ENCODE peak calls at places on chromosomes 16 and 17, in nine cellular contexts. Q is nucleus accumbens; A is stimulated activated CD4-positive, alpha-beta T cell treated with anti-CD3 and anti-CD28 coated beads, Interleukin-12 subunit alpha, Interleukin-12 subunit beta, amount 100 ng/mL, for 4 hours; Y is germinal center; G is cardiac muscle cell; J is T-cell; X is A549; E is CD4-positive, alpha-beta T cell; I is BE2C. K is an unnamed sample.

GRCh38 chr17:8476741-8477140 is 41.1 kb downstream of the NDEL1 start:
- DNase-seq in E (no peak), Q (no peak), Y (no peak), I (no peak), J (no peak), A (no peak), G (no peak), X (no peak), K (no peak)

GRCh38 chr16:57053206-57053605 is 39.2 kb upstream of the CPNE2 start:
- DNase-seq in Y (no peak), J (no peak), A (no peak), Q (no peak), E (no peak), X (no peak), G (no peak), I (no peak), K (no peak)

GRCh38 chr16:29991571-29991904 is 3.9 kb downstream of the HIRIP3 start:
- DNase-seq in X (no peak), J (no peak), Y (no peak), A (no peak), Q (no peak), G (no peak), I (no peak), E (no peak), K (no peak)

GRCh38 chr17:55466671-55467070 is 44.6 kb downstream of the SMIM36 start:
- DNase-seq in G (no peak), Q (no peak), Y (peak), E (no peak), A (no peak), J (no peak), I (no peak), X (no peak), K (peak)

GRCh38 chr17:75345514-75346167 is 56.4 kb upstream of the SLC25A19 start:
- DNase-seq in I (no peak), A (no peak), E (no peak), G (no peak), Q (peak), Y (peak), J (peak), X (no peak), K (no peak)

GRCh38 chr17:2955931-2956582 is 107.3 kb downstream of the OR1D5 start:
- DNase-seq in Y (no peak), G (no peak), Q (no peak), E (no peak), X (no peak), A (no peak), J (no peak), I (peak), K (no peak)

GRCh38 chr16:52545157-52545543 is 1.8 kb downstream of the TOX3 start:
- DNase-seq in E (no peak), J (no peak), I (no peak), G (no peak), A (no peak), Q (no peak), Y (no peak), X (no peak), K (no peak)

GRCh38 chr17:8681175-8681949 is 50.8 kb upstream of the MYH10 start:
- DNase-seq in A (no peak), J (no peak), E (no peak), X (no peak), Y (no peak), I (peak), G (peak), Q (no peak), K (no peak)

GRCh38 chr17:50587571-50587970 is 27.1 kb downstream of the CACNA1G start:
- DNase-seq in Y (no peak), Q (no peak), G (no peak), A (no peak), I (no peak), E (no peak), J (no peak), X (no peak), K (no peak)

GRCh38 chr16:13920510-13920818 is 510 bp downstream of the ERCC4 start:
- DNase-seq in E (no peak), A (no peak), J (no peak), X (no peak), Y (no peak), G (no peak), Q (no peak), I (no peak), K (no peak)

GRCh38 chr16:79476580-79476979 is 124.0 kb downstream of the MAF start:
- DNase-seq in X (no peak), J (no peak), Y (no peak), G (no peak), A (no peak), I (no peak), E (no peak), Q (no peak), K (no peak)

GRCh38 chr16:181668-182021 is 1.4 kb downstream of the HBQ1 start:
- DNase-seq in X (peak), J (no peak), Y (no peak), G (peak), Q (no peak), A (no peak), I (no peak), E (no peak), K (no peak)

GRCh38 chr17:81481011-81481799 is 31.4 kb downstream of the ACTG1 start:
- DNase-seq in Y (peak), G (peak), Q (peak), A (peak), E (peak), J (peak), X (peak), I (no peak), K (no peak)

GRCh38 chr16:53984936-53985335 is 281.0 kb downstream of the FTO start:
- DNase-seq in G (no peak), Q (no peak), I (no peak), Y (no peak), J (no peak), X (no peak), E (no peak), A (no peak), K (no peak)

GRCh38 chr16:81366316-81366932 is 51.7 kb downstream of the GAN start:
- DNase-seq in Y (peak), X (peak), A (no peak), J (no peak), G (peak), E (no peak), I (no peak), Q (no peak), K (peak)

GRCh38 chr17:77684803-77685580 is 273.5 kb upstream of the TNRC6C start:
- DNase-seq in E (no peak), A (no peak), J (no peak), X (no peak), Q (no peak), Y (no peak), I (no peak), G (no peak), K (no peak)

GRCh38 chr17:64291268-64291851 is 28.3 kb upstream of the TEX2 start:
- DNase-seq in E (no peak), Y (no peak), I (peak), X (peak), Q (no peak), J (no peak), A (no peak), G (no peak), K (peak)

GRCh38 chr17:75404739-75405364 is 626 bp downstream of the GRB2 start:
- DNase-seq in A (peak), I (peak), E (peak), Q (peak), Y (peak), G (peak), J (peak), X (peak), K (no peak)

GRCh38 chr16:63702981-63703590 is 1418.8 kb downstream of the CDH11 start:
- DNase-seq in I (no peak), G (no peak), A (no peak), E (no peak), J (no peak), X (no peak), Q (no peak), Y (no peak), K (no peak)

GRCh38 chr16:54504372-54504771 is 217.8 kb upstream of the IRX3 start:
- DNase-seq in J (no peak), X (no peak), I (no peak), E (no peak), G (no peak), Y (no peak), A (no peak), Q (no peak), K (no peak)

GRCh38 chr16:77998350-77999023 is 23.9 kb upstream of the CLEC3A start:
- DNase-seq in X (no peak), J (no peak), G (no peak), A (no peak), E (no peak), Y (no peak), I (no peak), Q (no peak), K (no peak)

GRCh38 chr16:54216268-54217187 is 70.1 kb downstream of the IRX3 start:
- DNase-seq in G (peak), Q (no peak), A (no peak), I (no peak), Y (no peak), X (no peak), J (no peak), E (no peak), K (no peak)

GRCh38 chr17:38730526-38731379 is 612 bp downstream of the CISD3 start:
- DNase-seq in A (no peak), E (no peak), Q (peak), G (peak), I (peak), X (peak), Y (no peak), J (no peak), K (no peak)

GRCh38 chr17:47246120-47246519 is 7.5 kb upstream of the ITGB3 start:
- DNase-seq in G (no peak), Y (no peak), X (no peak), E (no peak), A (no peak), Q (no peak), J (no peak), I (no peak), K (no peak)

GRCh38 chr16:35750157-35750689 is 2290.8 kb downstream of the TP53TG3F start:
- DNase-seq in I (no peak), X (no peak), J (no peak), E (no peak), A (no peak), Y (no peak), G (no peak), Q (no peak), K (no peak)

GRCh38 chr16:19967561-19967960 is 82.9 kb upstream of the GPRC5B start:
- DNase-seq in Y (no peak), G (no peak), A (no peak), J (no peak), X (no peak), E (no peak), Q (no peak), I (no peak), K (no peak)

GRCh38 chr17:60224064-60224463 is 74.3 kb downstream of the CA4 start:
- DNase-seq in Q (no peak), J (no peak), G (peak), A (no peak), X (no peak), I (no peak), E (no peak), Y (no peak), K (no peak)

GRCh38 chr16:80122155-80122554 is 418.6 kb upstream of the DYNLRB2 start:
- DNase-seq in A (no peak), X (no peak), Y (no peak), Q (no peak), G (peak), E (no peak), I (no peak), J (no peak), K (no peak)

GRCh38 chr16:4972938-4973587 is 14.9 kb downstream of the SEC14L5 start:
- DNase-seq in I (no peak), E (no peak), A (no peak), J (no peak), Y (no peak), G (no peak), X (no peak), Q (peak), K (no peak)

GRCh38 chr17:41367426-41368075 is 2.1 kb downstream of the KRT33B start:
- DNase-seq in A (no peak), E (no peak), Q (no peak), X (no peak), I (no peak), G (peak), J (no peak), Y (no peak), K (no peak)

GRCh38 chr17:1108810-1109605 is 70.8 kb downstream of the ABR start:
- DNase-seq in J (peak), G (peak), Q (no peak), X (peak), Y (peak), A (peak), E (peak), I (peak), K (no peak)

GRCh38 chr16:82715833-82716232 is 89.1 kb downstream of the CDH13 start:
- DNase-seq in Q (no peak), J (no peak), X (no peak), I (no peak), Y (no peak), G (peak), A (no peak), E (no peak), K (no peak)

GRCh38 chr17:231191-231965 is 49.9 kb upstream of the DOC2B start:
- DNase-seq in Y (no peak), E (no peak), G (no peak), A (no peak), Q (no peak), J (no peak), I (no peak), X (no peak), K (no peak)

GRCh38 chr17:81342700-81343070 is 47.6 kb upstream of the SLC38A10 start:
- DNase-seq in Y (no peak), G (peak), Q (no peak), I (no peak), X (no peak), E (no peak), A (no peak), J (no peak), K (no peak)

GRCh38 chr17:39596543-39597267 is 11.0 kb downstream of the NEUROD2 start:
- DNase-seq in X (no peak), J (no peak), Y (no peak), I (no peak), A (no peak), E (no peak), G (no peak), Q (no peak), K (no peak)

GRCh38 chr17:27545562-27546229 is 85.3 kb upstream of the LGALS9 start:
- DNase-seq in X (no peak), Y (no peak), Q (no peak), E (no peak), A (no peak), I (no peak), J (no peak), G (no peak), K (no peak)

GRCh38 chr16:69105501-69106361 is at the start of gene HAS3:
- DNase-seq in Y (peak), E (no peak), X (peak), Q (no peak), J (peak), I (peak), G (peak), A (peak), K (peak)

GRCh38 chr16:85010446-85010930 is 847 bp downstream of the ZDHHC7 start:
- DNase-seq in E (no peak), J (no peak), G (no peak), Q (no peak), A (no peak), I (no peak), X (no peak), Y (no peak), K (no peak)